ENCODE peak calls at places on chromosomes 4 and X, in four cellular contexts. T, N, U and L are unnamed samples.

GRCh38 chrX:17876135-17876534 is 15.0 kb upstream of the RAI2 start:
- DNase-seq in T (no peak), U (no peak), N (no peak), L (no peak)

GRCh38 chr4:37891221-37892159 is 606 bp downstream of the TBC1D1 start:
- DNase-seq in T (peak), N (no peak), U (peak), L (peak)

GRCh38 chrX:154799554-154800348 is 5.5 kb downstream of the MPP1 start:
- DNase-seq in U (peak), T (no peak), N (peak), L (peak)

GRCh38 chrX:17706676-17707075 is 30.6 kb upstream of the SCML1 start:
- DNase-seq in N (peak), U (no peak), T (peak), L (peak)

GRCh38 chr4:47334597-47335185 is 128.8 kb downstream of the COMMD8 start:
- DNase-seq in U (no peak), T (peak), N (peak), L (no peak)

GRCh38 chrX:103157511-103158316 is 57.2 kb upstream of the BEX4 start:
- DNase-seq in N (peak), T (peak), U (peak), L (no peak)

GRCh38 chr4:76723373-76723772 is 174.6 kb downstream of the SOWAHB start:
- DNase-seq in T (peak), U (no peak), N (no peak), L (no peak)

GRCh38 chrX:150568320-150569154 is at the start of gene MTM1:
- DNase-seq in N (peak), T (peak), U (peak), L (peak)

GRCh38 chr4:121100093-121100775 is 27.9 kb upstream of the NDNF start:
- DNase-seq in N (no peak), U (no peak), T (no peak), L (no peak)

GRCh38 chrX:148024425-148025148 is 43.5 kb downstream of the FMR1NB start:
- DNase-seq in T (no peak), U (no peak), N (no peak), L (no peak)

GRCh38 chrX:119008122-119008744 is 33.8 kb downstream of the LONRF3 start:
- DNase-seq in U (peak), T (peak), N (no peak), L (peak)

GRCh38 chr4:99405433-99406115 is 29.6 kb downstream of the ADH7 start:
- DNase-seq in T (peak), N (peak), U (peak), L (no peak)

GRCh38 chrX:102964941-102965340 is 27.9 kb downstream of the RAB40AL start:
- DNase-seq in U (no peak), N (no peak), T (no peak), L (no peak)

GRCh38 chrX:74420194-74421035 is 878 bp upstream of the SLC16A2 start:
- DNase-seq in T (peak), N (peak), U (peak), L (peak)

GRCh38 chr4:37453004-37453360 is 208.4 kb downstream of the NWD2 start:
- DNase-seq in N (peak), U (peak), T (peak), L (peak)

GRCh38 chr4:129140521-129140920 is 44.6 kb downstream of the C4orf33 start:
- DNase-seq in U (no peak), T (no peak), N (no peak), L (no peak)

GRCh38 chrX:150475466-150475865 is 93.0 kb upstream of the MTM1 start:
- DNase-seq in T (no peak), U (no peak), N (no peak), L (peak)

GRCh38 chr4:82097504-82097903 is 276.3 kb downstream of the HNRNPD start:
- DNase-seq in U (no peak), N (peak), T (no peak), L (no peak)

GRCh38 chr4:13963601-13964000 is 336.1 kb upstream of the BOD1L1 start:
- DNase-seq in N (peak), U (no peak), T (peak), L (no peak)

GRCh38 chr4:777520-778262 is 48.2 kb downstream of the CPLX1 start:
- DNase-seq in N (no peak), T (no peak), U (no peak), L (no peak)

GRCh38 chrX:120680090-120680489 is 50.2 kb upstream of the C1GALT1C1 start:
- DNase-seq in U (no peak), T (no peak), N (no peak), L (no peak)

GRCh38 chrX:148381603-148382002 is 118.8 kb upstream of the AFF2 start:
- DNase-seq in N (no peak), U (no peak), T (no peak), L (no peak)

GRCh38 chrX:40169193-40170086 is 71.7 kb upstream of the BCOR start:
- DNase-seq in U (peak), N (peak), T (no peak), L (peak)

GRCh38 chr4:95263391-95263790 is 285.4 kb downstream of the UNC5C start:
- DNase-seq in N (no peak), U (no peak), T (no peak), L (peak)

GRCh38 chrX:153573999-153574398 is 24.9 kb downstream of the CCNQ start:
- DNase-seq in U (no peak), N (no peak), T (peak), L (peak)
- H3K4me2 ChIP-seq in U (no peak), N (no peak), T (no peak), L (no peak)

DNA sequence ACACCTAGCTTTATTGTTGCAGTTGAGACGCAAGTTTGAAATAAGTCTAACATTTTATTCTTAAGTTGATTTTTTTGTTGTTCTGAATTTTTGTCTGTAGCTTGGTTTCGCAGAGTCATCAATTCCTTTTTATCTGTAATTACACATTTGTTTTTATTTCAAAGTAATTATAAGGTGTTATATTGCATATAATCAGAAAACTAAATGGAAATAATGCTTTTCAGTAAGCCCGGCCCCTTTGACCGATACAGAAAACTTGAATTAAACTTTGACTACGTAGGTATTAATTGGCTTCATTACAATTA is 2.1 kb downstream of the KDM6A start:
- DNase-seq in N (no peak), T (peak), U (no peak), L (no peak)
- H3K4me3 ChIP-seq in N (peak), T (peak), U (peak), L (peak)

GRCh38 chr4:143338313-143338712 is 1.6 kb downstream of the GAB1 start:
- DNase-seq in T (peak), N (no peak), U (no peak), L (no peak)
- H3K4me2 ChIP-seq in T (peak), N (peak), U (peak), L (peak)

DNA sequence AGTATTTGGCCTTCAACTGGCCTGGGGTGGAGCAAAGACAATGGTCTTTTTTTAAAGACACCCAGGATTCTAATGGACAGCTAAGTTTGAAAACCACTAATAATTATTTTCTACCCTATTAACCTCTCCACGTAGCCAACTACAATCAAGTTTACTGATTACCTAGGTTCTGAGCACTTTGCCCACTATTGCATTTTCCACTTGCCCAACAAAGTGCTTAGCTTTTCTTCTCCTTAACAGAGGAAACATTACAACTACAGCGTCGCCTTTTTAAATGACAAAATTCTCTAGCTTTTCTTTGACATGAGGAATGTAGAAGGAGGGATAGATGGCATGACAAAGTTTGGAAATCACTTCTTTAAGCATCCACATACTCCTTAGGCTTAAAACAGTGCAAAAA is 2.0 kb downstream of the CHIC2 start:
- DNase-seq in U (no peak), T (no peak), N (no peak), L (no peak)
- H3K4me3 ChIP-seq in U (peak), T (peak), N (peak), L (peak)